ENCODE peak calls at places on chromosomes 13 and 19, in nine cellular contexts. A, L, J, I, E, K, V, P and X are unnamed samples.

GRCh38 chr19:46906221-46906620 is 45.4 kb downstream of the ARHGAP35 start:
- DNase-seq in A (no peak), L (no peak), J (no peak), I (no peak), E (no peak), K (no peak), V (no peak), P (no peak), X (no peak)

GRCh38 chr13:97548138-97548537 is 114.2 kb downstream of the RAP2A start:
- DNase-seq in A (no peak), L (no peak), J (no peak), I (no peak), E (no peak), K (no peak), V (no peak), P (no peak), X (no peak)

GRCh38 chr13:24893863-24894262 is 129.9 kb downstream of the RNF17 start:
- DNase-seq in A (no peak), L (no peak), J (no peak), I (no peak), E (no peak), K (no peak), V (no peak), P (no peak), X (no peak)

GRCh38 chr13:66353664-66354063 is 876.5 kb downstream of the PCDH9 start:
- DNase-seq in A (no peak), L (peak), J (no peak), I (no peak), E (no peak), K (no peak), V (no peak), P (no peak), X (no peak)

GRCh38 chr13:50543767-50544166 is 299.7 kb downstream of the DLEU7 start:
- DNase-seq in A (no peak), L (no peak), J (no peak), I (no peak), E (no peak), K (no peak), V (peak), P (no peak), X (no peak)

GRCh38 chr19:56142897-56143434 is 1.9 kb downstream of the ZNF444 start:
- DNase-seq in A (no peak), L (no peak), J (peak), I (no peak), E (no peak), K (no peak), V (no peak), P (no peak), X (no peak)

GRCh38 chr13:44763604-44764311 is 187.6 kb upstream of the TSC22D1 start:
- DNase-seq in A (no peak), L (peak), J (peak), I (no peak), E (no peak), K (no peak), V (no peak), P (no peak), X (no peak)

GRCh38 chr13:110334841-110335490 is 27.9 kb downstream of the COL4A2 start:
- DNase-seq in A (no peak), L (no peak), J (no peak), I (no peak), E (no peak), K (no peak), V (no peak), P (no peak), X (no peak)

DNA sequence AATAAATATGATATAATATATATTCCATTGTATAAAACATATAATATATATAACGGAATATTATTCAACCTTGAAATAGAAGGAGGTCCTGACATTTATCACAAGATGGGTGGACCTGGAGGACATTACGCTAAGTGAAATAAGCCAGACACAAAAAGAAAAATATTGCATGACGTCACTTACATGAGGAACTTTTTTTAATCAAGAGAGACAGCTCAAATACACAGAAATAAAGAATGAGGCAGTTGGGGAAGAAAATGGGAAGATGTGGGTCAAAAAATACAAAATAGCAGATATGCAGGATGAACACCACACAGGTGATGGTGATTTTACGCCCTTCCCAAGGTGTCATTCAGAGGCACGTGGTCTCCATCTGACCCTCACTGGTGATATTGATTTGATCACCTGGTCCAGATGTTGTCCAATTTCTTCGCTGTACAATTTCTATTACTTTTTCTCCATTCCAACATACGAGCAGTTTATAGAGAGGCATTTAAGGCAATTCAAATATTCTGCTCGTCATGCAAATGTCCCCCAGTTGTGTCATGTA is 513 bp upstream of the ZNF317 start:
- DNase-seq in A (no peak), L (no peak), J (no peak), I (no peak), E (no peak), K (no peak), V (no peak), P (no peak), X (no peak)
- H3K27ac ChIP-seq in A (peak), L (peak), J (no peak), I (no peak), E (no peak), K (peak), V (no peak), P (peak), X (peak)

GRCh38 chr19:36686365-36687213 is 823 bp upstream of the ZNF567 start:
- DNase-seq in A (no peak), L (peak), J (peak), I (peak), E (no peak), K (no peak), V (no peak), P (no peak), X (no peak)
- H3K27ac ChIP-seq in A (peak), L (peak), J (peak), I (peak), E (no peak), K (peak), V (no peak), P (no peak), X (no peak)

GRCh38 chr19:6219592-6220290 is 60.0 kb downstream of the MLLT1 start:
- DNase-seq in A (no peak), L (no peak), J (no peak), I (no peak), E (no peak), K (no peak), V (no peak), P (no peak), X (no peak)

GRCh38 chr19:6221878-6222746 is 57.7 kb downstream of the MLLT1 start:
- DNase-seq in A (no peak), L (no peak), J (no peak), I (no peak), E (no peak), K (peak), V (no peak), P (no peak), X (no peak)

GRCh38 chr19:6219147-6219525 is 60.6 kb downstream of the MLLT1 start:
- DNase-seq in A (no peak), L (no peak), J (no peak), I (no peak), E (no peak), K (no peak), V (no peak), P (no peak), X (no peak)

GRCh38 chr19:6221220-6221877 is 58.4 kb downstream of the MLLT1 start:
- DNase-seq in A (no peak), L (no peak), J (no peak), I (no peak), E (no peak), K (peak), V (no peak), P (no peak), X (no peak)

DNA sequence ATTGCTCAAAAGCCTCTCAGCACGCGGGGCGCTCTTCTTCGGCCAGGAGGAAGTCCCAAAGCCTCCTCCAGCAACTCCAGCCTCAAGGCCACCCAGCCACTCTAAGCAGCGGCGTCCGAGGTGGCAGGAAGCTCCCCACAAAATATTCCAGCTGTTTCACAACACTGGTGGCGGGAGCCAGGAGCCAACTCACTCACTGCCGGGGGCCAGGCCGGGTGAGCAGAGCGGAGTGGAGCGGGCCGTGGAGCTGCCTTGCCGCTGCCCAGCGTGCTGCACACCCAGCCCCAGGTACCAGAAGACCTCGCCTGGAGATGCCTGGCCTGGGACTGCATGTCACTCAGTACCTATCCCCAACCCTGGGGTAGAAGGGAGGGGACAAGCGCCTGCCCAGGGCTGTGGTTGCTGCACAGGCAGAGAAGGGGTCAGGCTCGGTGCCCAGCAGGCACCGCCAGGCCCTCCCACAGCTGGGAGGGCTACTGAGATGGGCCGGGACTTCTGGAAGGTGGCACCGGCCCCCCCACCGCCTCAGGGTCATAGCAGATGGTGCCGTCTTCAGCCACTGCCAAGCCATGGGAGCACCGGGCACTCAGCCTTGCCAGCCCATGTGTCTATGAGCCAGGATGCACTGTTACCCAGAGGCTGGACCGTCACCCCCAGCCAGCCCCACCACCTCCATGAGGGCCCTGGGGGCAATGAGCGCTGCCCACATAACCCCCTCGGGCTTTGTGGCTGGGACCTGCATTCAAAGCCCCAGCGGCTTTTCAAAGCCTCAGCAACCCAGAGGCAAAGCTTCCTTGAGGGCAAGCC is 59.2 kb downstream of the MLLT1 start:
- DNase-seq in A (no peak), L (no peak), J (no peak), I (no peak), E (no peak), K (peak), V (no peak), P (no peak), X (no peak)
- H3K27ac ChIP-seq in A (no peak), L (no peak), J (peak), I (peak), E (no peak), K (peak), V (peak), P (no peak), X (no peak)

DNA sequence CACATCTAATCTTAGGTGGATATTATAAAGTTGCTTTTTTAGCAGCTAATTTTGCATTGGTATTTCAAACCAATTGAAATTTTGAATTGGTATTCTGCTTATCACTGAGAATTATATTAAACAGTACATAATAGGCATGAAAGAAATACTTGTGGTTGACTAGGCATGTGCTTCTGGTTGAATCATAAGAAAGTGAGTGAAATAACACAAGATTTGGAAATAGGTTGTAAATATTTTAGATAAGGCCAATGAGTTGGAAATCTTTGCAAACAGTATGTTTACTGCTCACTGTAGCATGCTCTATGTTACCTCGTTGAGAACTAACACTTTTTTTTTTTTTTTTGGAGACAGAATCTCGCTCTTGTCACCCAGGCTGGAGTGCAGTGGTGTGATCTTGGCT is 66.8 kb upstream of the RFC3 start:
- DNase-seq in A (no peak), L (no peak), J (no peak), I (no peak), E (no peak), K (no peak), V (no peak), P (no peak), X (no peak)
- H3K27ac ChIP-seq in A (no peak), L (no peak), J (no peak), I (no peak), E (no peak), K (no peak), V (no peak), P (no peak), X (no peak)

GRCh38 chr13:107450931-107451330 is 764.4 kb downstream of the LIG4 start:
- DNase-seq in A (no peak), L (no peak), J (no peak), I (no peak), E (no peak), K (no peak), V (peak), P (peak), X (no peak)

GRCh38 chr13:107447591-107447990 is 767.7 kb downstream of the LIG4 start:
- DNase-seq in A (no peak), L (no peak), J (no peak), I (no peak), E (no peak), K (no peak), V (no peak), P (no peak), X (no peak)

GRCh38 chr13:107452833-107453232 is 762.5 kb downstream of the LIG4 start:
- DNase-seq in A (no peak), L (no peak), J (no peak), I (no peak), E (no peak), K (no peak), V (no peak), P (no peak), X (no peak)

DNA sequence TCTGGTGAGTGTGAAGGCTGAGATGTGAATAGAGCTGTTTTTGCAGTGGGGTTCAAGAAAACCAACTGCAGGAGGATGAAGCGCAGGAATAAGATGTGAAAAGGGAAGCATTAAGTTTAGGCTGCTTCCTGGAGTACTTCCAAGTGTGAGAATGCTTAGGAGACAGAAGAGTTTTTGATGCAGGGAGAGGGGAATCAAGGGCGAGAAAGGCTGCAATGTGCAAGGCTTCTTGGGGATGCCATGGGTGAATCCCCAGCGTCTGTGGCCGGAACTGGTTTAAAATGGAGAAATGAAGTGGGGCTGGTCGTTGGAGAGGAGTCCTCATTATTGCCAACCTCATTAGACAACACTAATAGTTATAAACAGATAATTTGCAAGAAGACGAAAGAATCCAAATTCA is 764.9 kb downstream of the LIG4 start:
- DNase-seq in A (no peak), L (no peak), J (no peak), I (no peak), E (no peak), K (no peak), V (no peak), P (no peak), X (no peak)
- H3K27ac ChIP-seq in A (no peak), L (no peak), J (no peak), I (no peak), E (no peak), K (no peak), V (peak), P (peak), X (no peak)

GRCh38 chr19:5881543-5882299 is 11.4 kb upstream of the FUT5 start:
- DNase-seq in A (no peak), L (no peak), J (no peak), I (no peak), E (no peak), K (no peak), V (no peak), P (no peak), X (no peak)

GRCh38 chr19:5880604-5881078 is 10.3 kb upstream of the FUT5 start:
- DNase-seq in A (no peak), L (peak), J (no peak), I (peak), E (no peak), K (no peak), V (peak), P (no peak), X (no peak)

GRCh38 chr19:5882421-5882968 is 12.2 kb upstream of the FUT5 start:
- DNase-seq in A (no peak), L (no peak), J (no peak), I (no peak), E (no peak), K (no peak), V (no peak), P (no peak), X (no peak)

GRCh38 chr19:5877869-5878268 is 7.5 kb upstream of the FUT5 start:
- DNase-seq in A (no peak), L (no peak), J (no peak), I (no peak), E (no peak), K (no peak), V (no peak), P (no peak), X (no peak)

DNA sequence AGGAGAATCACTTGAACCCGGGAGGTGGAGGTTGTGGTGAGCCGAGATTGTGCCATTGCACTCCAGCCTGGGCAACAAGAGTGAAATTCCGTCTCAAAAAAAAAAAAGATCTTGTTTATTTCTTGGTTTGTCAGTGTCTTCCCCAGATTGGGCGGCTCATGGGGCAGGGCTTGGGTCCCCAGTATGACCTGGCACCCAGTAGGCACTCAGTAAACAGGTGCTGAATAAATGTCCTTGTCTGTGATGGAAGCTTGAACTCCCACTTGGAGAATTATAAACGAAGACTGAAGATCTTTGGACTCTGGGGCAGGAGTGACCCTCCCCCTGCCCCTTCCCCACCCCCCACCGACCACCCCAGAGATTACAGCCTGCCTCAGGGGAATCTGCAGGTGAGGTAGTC is 9.9 kb upstream of the FUT5 start:
- DNase-seq in A (no peak), L (no peak), J (no peak), I (no peak), E (no peak), K (no peak), V (no peak), P (no peak), X (no peak)
- H3K27ac ChIP-seq in A (no peak), L (no peak), J (no peak), I (peak), E (no peak), K (no peak), V (no peak), P (no peak), X (no peak)